ENCODE peak calls at places on chromosomes 1 and 21, in nine cellular contexts. C is adrenal gland, M is A549, B is thyroid gland, Y is K562, D is H1, S is esophagus muscularis mucosa, T is upper lobe of left lung, A is stomach. H is an unnamed sample.
A peak's percentile ranks its signal among the peaks of the same experiment; 100 is the strongest.

GRCh38 chr1:53686371-53687267 is 52.3 kb downstream of the GLIS1 start:
- DNase-seq in B (no peak), S (no peak), T (no peak), D (no peak), C (no peak), A (no peak), Y (no peak), M (no peak), H (no peak)

GRCh38 chr21:33289199-33289819 is 23.1 kb downstream of the IL10RB start:
- DNase-seq in S (no peak), M (no peak), C (no peak), B (no peak), A (no peak), D (no peak), T (peak; percentile 32), Y (no peak), H (no peak)

GRCh38 chr1:79006564-79006963 is at the start of gene ADGRL4:
- DNase-seq in C (peak; percentile 29), S (no peak), M (no peak), Y (no peak), B (peak; percentile 6), D (peak; percentile 75), T (peak; percentile 84), A (no peak), H (peak; percentile 72)

GRCh38 chr1:210441028-210441427 is 112.3 kb downstream of the HHAT start:
- DNase-seq in M (no peak), C (no peak), A (no peak), T (no peak), D (no peak), B (no peak), Y (no peak), S (no peak), H (no peak)

GRCh38 chr1:167737169-167737568 is 15.4 kb downstream of the MPZL1 start:
- DNase-seq in S (no peak), B (no peak), M (no peak), T (no peak), Y (no peak), C (no peak), A (no peak), D (no peak), H (no peak)

GRCh38 chr1:24945354-24946326 is 15.6 kb upstream of the RUNX3 start:
- DNase-seq in A (no peak), T (no peak), C (no peak), Y (no peak), S (no peak), M (no peak), B (no peak), D (no peak), H (no peak)

GRCh38 chr1:91700332-91700731 is 185.6 kb downstream of the TGFBR3 start:
- DNase-seq in S (no peak), C (no peak), M (peak; percentile 6), B (no peak), Y (no peak), T (no peak), D (no peak), A (no peak), H (no peak)

GRCh38 chr21:37530901-37531351 is 164.4 kb downstream of the DYRK1A start:
- DNase-seq in T (no peak), A (no peak), D (peak; percentile 47), C (no peak), S (peak; percentile 86), Y (no peak), M (no peak), B (peak; percentile 26), H (no peak)

GRCh38 chr1:57019240-57019805 is 53.5 kb upstream of the C8B start:
- DNase-seq in T (no peak), C (no peak), B (no peak), Y (no peak), M (no peak), A (no peak), D (no peak), S (no peak), H (no peak)

GRCh38 chr1:230976825-230977747 is 1.6 kb downstream of the TTC13 start:
- DNase-seq in B (no peak), D (no peak), A (no peak), T (no peak), M (no peak), C (no peak), Y (peak; percentile 22), S (no peak), H (no peak)

DNA sequence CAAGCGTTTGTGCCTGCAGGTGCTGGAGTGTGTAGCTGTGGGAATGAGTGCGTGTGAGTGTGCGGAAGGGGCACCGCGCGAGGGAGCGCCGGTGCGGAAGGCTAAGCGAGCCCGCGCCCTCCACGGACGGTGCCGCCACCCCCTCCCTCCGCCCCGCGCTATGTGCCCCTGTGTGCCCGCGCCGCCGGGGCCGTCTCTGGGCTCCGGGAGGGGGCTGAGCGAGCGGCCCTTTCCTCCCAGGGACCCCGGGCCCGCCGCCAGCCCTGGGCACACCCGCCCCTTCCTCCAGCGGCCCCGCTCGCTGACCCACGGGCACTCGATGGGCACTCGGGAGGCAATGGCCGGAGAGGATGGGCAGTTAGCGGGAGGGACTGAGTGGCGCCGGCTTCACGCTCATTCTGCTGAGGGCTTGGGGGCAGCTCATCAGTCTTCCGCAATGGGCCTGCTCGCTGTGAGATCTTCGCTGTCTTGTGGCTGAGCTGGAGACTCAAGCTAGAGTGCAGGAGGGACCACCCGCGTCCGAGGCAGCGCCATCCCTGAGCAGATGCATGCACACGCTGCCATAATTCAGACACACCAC is 8.6 kb upstream of the ADGRB2 start:
- DNase-seq in S (no peak), D (no peak), Y (no peak), T (peak; percentile 83), C (no peak), M (no peak), B (no peak), A (no peak), H (no peak)
- TF ChIP-seq CTCF in S (no peak), D (no peak), Y (no peak), T (no peak), C (no peak), M (no peak), B (no peak), A (no peak), H (no peak)

DNA sequence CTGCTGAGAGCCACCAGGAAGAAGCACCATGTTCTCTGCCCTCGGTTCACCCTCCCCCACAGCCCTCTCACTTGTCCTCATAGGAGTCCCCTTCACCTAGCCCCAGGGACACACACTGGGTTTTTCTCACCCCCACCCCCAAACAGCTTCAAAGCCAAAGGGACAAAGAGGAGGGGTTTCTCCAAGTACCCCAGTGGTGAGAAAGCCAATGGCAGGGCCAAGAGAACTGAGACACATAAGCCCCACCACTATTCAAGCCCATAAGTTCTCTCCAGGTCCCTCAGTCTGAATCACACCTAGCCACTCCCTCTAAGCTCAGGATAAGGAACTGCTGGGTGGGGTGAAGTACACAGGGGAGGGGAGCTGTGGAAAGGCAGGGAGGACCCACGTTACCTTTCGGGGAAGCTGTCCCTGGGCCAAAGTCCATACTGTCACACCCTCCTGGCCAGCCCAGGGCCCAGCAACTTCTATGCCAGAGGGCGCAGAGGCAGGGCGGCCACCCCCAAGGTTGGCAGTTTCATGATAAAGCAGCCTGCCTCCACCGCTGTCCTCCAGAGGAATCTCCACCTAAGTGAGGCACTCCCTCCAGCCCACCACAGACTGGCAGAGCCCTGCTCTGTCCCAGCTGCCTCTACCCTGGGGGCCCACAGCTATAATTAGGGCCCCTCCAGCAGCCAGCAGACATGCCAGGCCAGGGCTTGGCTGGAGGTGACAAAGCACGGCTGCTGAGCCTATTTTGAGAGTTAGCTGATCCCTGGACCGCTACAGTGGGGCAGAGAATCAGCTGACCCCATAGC is 39.0 kb upstream of the PPP1R15B start:
- DNase-seq in M (peak; percentile 55), Y (no peak), A (peak; percentile 92), C (no peak), S (no peak), B (no peak), D (no peak), T (no peak), H (peak; percentile 76)
- TF ChIP-seq POLR2A in M (no peak), Y (no peak), A (no peak), C (no peak), S (no peak), B (no peak), D (no peak), T (no peak), H (peak; percentile 52)

GRCh38 chr1:66947267-66947666 is 22.5 kb downstream of the MIER1 start:
- DNase-seq in T (no peak), C (no peak), M (no peak), S (no peak), D (no peak), B (no peak), A (no peak), Y (no peak), H (no peak)
- H3K27ac ChIP-seq in T (no peak overlapping the region), C (peak overlapping the region; percentile 15), M (no peak overlapping the region), S (no peak overlapping the region), D (no peak overlapping the region), B (no peak overlapping the region), A (no peak overlapping the region), Y (no peak overlapping the region), H (no peak overlapping the region)

DNA sequence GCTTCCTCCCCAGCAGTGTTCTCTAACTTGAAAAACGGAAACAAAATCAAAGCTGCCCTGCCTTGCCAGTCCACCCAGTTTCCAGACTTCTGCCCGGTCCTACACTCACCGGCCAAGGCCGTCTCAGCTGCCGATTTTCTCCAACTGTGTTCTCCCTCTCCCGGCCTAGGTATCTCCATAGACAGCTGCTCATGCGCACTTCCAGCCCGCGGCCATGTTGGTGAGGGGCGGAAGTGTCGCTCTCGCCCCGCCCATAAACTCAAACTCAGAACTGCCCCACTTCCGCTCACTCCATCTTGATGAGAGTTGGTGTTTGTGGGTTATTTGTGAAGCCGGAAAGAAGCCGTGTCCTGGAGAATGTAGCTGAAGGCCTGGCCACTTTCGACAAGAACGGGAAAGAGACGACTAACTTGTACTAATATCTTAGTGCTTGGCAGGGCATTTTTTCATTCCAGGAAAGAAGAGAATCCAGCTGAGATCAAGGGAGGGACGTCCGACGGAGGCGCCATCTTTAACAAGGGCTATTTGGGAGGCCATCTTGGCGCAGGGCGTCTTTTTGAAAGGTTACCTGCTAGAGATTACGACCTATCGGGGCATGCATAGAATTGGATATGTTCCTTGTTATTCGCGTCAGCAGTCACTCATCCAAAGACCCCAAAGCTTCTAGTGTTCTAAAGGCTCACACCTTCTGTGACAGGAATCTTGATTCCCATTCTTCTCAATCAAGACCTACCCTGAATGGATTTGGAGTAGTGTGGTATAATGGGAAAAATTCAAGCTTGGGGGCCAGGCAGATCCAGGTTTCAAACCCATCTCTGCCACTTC is at the start of gene USF1:
- DNase-seq in B (peak; percentile 94), T (peak; percentile 96), Y (peak; percentile 98), M (peak; percentile 96), D (peak; percentile 93), A (peak; percentile 96), C (peak; percentile 95), S (peak; percentile 99), H (peak; percentile 94)
- TF ChIP-seq CTCF in B (no peak), T (no peak), Y (no peak), M (no peak), D (no peak), A (no peak), C (no peak), S (no peak), H (peak; percentile 8)

DNA sequence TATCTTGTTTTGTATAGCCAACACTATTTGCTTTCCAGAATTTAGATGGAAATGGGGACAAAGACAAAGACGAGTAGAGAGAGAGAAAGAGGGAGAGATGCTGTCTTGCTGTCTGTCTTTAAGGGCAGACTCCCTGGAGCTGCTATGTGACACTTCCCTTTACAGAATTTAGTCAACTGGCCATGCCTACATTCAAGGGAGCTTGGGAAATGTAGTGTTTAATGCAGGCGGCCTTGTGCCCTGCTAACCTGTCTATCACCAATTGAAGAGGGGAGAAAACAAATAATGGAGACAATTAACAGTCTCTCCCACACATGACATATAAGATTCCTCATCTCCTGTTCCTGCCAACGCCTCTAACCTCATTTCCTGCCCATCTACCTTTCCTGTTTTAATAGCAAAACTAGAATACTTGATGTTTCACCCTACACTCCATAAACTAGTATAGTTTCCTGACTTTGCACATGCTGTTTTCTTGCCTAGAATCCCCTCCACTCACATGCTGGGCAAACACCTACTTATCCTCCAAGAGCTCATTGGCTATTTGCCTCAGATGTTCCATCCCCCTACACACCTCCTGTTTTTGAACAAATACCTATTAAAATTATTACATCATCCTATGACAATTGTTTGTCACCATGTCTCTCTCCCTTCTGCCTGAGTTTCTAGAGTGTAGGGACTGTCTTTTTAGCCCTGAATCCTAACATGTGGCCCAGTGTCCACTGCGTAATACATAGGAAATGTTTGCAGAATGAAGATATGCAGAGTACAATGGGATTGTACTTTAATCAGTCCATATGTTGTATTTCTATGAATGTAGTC is 117.2 kb downstream of the SLC25A24 start:
- DNase-seq in C (no peak), Y (no peak), M (no peak), T (no peak), A (no peak), B (no peak), D (no peak), S (no peak), H (no peak)
- TF ChIP-seq POLR2A in C (no peak), Y (no peak), M (no peak), T (no peak), A (no peak), B (no peak), D (no peak), S (no peak), H (no peak)

H was measured in heart left ventricle.